ENCODE peak calls at places on chromosomes 13 and 19, in seven cellular contexts. One of them, this sample, is unnamed.

GRCh38 chr19:49801966-49802661 is 11.0 kb downstream of the FUZ start:
- DNase-seq in astrocyte of the spinal cord: peak; percentile 86
- DNase-seq in cardiac muscle cell: peak; percentile 93
- DNase-seq in epithelial cell of esophagus: peak; percentile 66
- DNase-seq in WTC11: peak; percentile 83
- DNase-seq in AG10803: peak; percentile 84
- DNase-seq in GM10248: no peak
- DNase-seq in this sample: peak; percentile 28

GRCh38 chr19:34244611-34245299 is 9.6 kb upstream of the GARRE1 start:
- DNase-seq in astrocyte of the spinal cord: no peak
- DNase-seq in cardiac muscle cell: no peak
- DNase-seq in epithelial cell of esophagus: no peak
- DNase-seq in WTC11: no peak
- DNase-seq in AG10803: peak; percentile 28
- DNase-seq in GM10248: no peak
- DNase-seq in this sample: no peak

GRCh38 chr19:36894849-36895383 is 21.2 kb downstream of the ZNF829 start:
- DNase-seq in astrocyte of the spinal cord: no peak
- DNase-seq in cardiac muscle cell: no peak
- DNase-seq in epithelial cell of esophagus: no peak
- DNase-seq in WTC11: no peak
- DNase-seq in AG10803: no peak
- DNase-seq in GM10248: no peak
- DNase-seq in this sample: no peak

GRCh38 chr19:39661565-39661964 is 5.9 kb downstream of the LGALS16 start:
- DNase-seq in astrocyte of the spinal cord: no peak
- DNase-seq in cardiac muscle cell: no peak
- DNase-seq in epithelial cell of esophagus: no peak
- DNase-seq in WTC11: no peak
- DNase-seq in AG10803: no peak
- DNase-seq in GM10248: no peak
- DNase-seq in this sample: no peak

GRCh38 chr19:31525610-31526147 is 176.4 kb upstream of the TSHZ3 start:
- DNase-seq in astrocyte of the spinal cord: no peak
- DNase-seq in cardiac muscle cell: no peak
- DNase-seq in epithelial cell of esophagus: no peak
- DNase-seq in WTC11: no peak
- DNase-seq in AG10803: no peak
- DNase-seq in GM10248: no peak
- DNase-seq in this sample: no peak

GRCh38 chr19:1295169-1296012 is 9.7 kb downstream of the EFNA2 start:
- DNase-seq in astrocyte of the spinal cord: no peak
- DNase-seq in cardiac muscle cell: peak; percentile 26
- DNase-seq in epithelial cell of esophagus: no peak
- DNase-seq in WTC11: peak; percentile 66
- DNase-seq in AG10803: no peak
- DNase-seq in GM10248: peak; percentile 69
- DNase-seq in this sample: no peak

GRCh38 chr13:86601351-86601750 is 802.1 kb upstream of the SLITRK6 start:
- DNase-seq in astrocyte of the spinal cord: peak; percentile 58
- DNase-seq in cardiac muscle cell: no peak
- DNase-seq in epithelial cell of esophagus: peak; percentile 37
- DNase-seq in WTC11: no peak
- DNase-seq in AG10803: no peak
- DNase-seq in GM10248: no peak
- DNase-seq in this sample: peak; percentile 18

GRCh38 chr13:78659450-78660110 is 625 bp upstream of the OBI1 start:
- DNase-seq in astrocyte of the spinal cord: peak; percentile 9
- DNase-seq in cardiac muscle cell: no peak
- DNase-seq in epithelial cell of esophagus: no peak
- DNase-seq in WTC11: no peak
- DNase-seq in AG10803: no peak
- DNase-seq in GM10248: no peak
- DNase-seq in this sample: no peak

GRCh38 chr19:5194641-5195040 is 146.0 kb downstream of the PTPRS start:
- DNase-seq in astrocyte of the spinal cord: no peak
- DNase-seq in cardiac muscle cell: no peak
- DNase-seq in epithelial cell of esophagus: no peak
- DNase-seq in WTC11: no peak
- DNase-seq in AG10803: no peak
- DNase-seq in GM10248: no peak
- DNase-seq in this sample: no peak

GRCh38 chr13:109203587-109203986 is 574.2 kb downstream of the MYO16 start:
- DNase-seq in astrocyte of the spinal cord: no peak
- DNase-seq in cardiac muscle cell: no peak
- DNase-seq in epithelial cell of esophagus: no peak
- DNase-seq in WTC11: no peak
- DNase-seq in AG10803: no peak
- DNase-seq in GM10248: no peak
- DNase-seq in this sample: no peak

GRCh38 chr13:74570834-74571233 is 436.6 kb upstream of the KLF12 start:
- DNase-seq in astrocyte of the spinal cord: peak; percentile 88
- DNase-seq in cardiac muscle cell: peak; percentile 40
- DNase-seq in epithelial cell of esophagus: peak; percentile 77
- DNase-seq in WTC11: no peak
- DNase-seq in AG10803: peak; percentile 58
- DNase-seq in GM10248: no peak
- DNase-seq in this sample: no peak

GRCh38 chr13:53206455-53206854 is 177.8 kb downstream of the OLFM4 start:
- DNase-seq in astrocyte of the spinal cord: no peak
- DNase-seq in cardiac muscle cell: no peak
- DNase-seq in epithelial cell of esophagus: peak; percentile 8
- DNase-seq in WTC11: no peak
- DNase-seq in AG10803: no peak
- DNase-seq in GM10248: no peak
- DNase-seq in this sample: peak; percentile 32

GRCh38 chr19:5144545-5145179 is 175.7 kb downstream of the KDM4B start:
- DNase-seq in astrocyte of the spinal cord: no peak
- DNase-seq in cardiac muscle cell: no peak
- DNase-seq in epithelial cell of esophagus: no peak
- DNase-seq in WTC11: no peak
- DNase-seq in AG10803: no peak
- DNase-seq in GM10248: no peak
- DNase-seq in this sample: no peak

GRCh38 chr19:38381138-38381537 is 6.7 kb downstream of the GGN start:
- DNase-seq in astrocyte of the spinal cord: no peak
- DNase-seq in cardiac muscle cell: no peak
- DNase-seq in epithelial cell of esophagus: no peak
- DNase-seq in WTC11: no peak
- DNase-seq in AG10803: no peak
- DNase-seq in GM10248: no peak
- DNase-seq in this sample: no peak

GRCh38 chr19:32464279-32464678 is 58.7 kb downstream of the DPY19L3 start:
- DNase-seq in astrocyte of the spinal cord: peak; percentile 23
- DNase-seq in cardiac muscle cell: peak; percentile 29
- DNase-seq in epithelial cell of esophagus: peak; percentile 24
- DNase-seq in WTC11: no peak
- DNase-seq in AG10803: peak; percentile 23
- DNase-seq in GM10248: no peak
- DNase-seq in this sample: peak; percentile 25

GRCh38 chr13:34174671-34175145 is 356.8 kb downstream of the RFC3 start:
- DNase-seq in astrocyte of the spinal cord: peak; percentile 30
- DNase-seq in cardiac muscle cell: peak; percentile 72
- DNase-seq in epithelial cell of esophagus: no peak
- DNase-seq in WTC11: no peak
- DNase-seq in AG10803: peak; percentile 91
- DNase-seq in GM10248: no peak
- DNase-seq in this sample: no peak

GRCh38 chr19:51586799-51587198 is 15.7 kb downstream of the ZNF175 start:
- DNase-seq in astrocyte of the spinal cord: no peak
- DNase-seq in cardiac muscle cell: no peak
- DNase-seq in epithelial cell of esophagus: no peak
- DNase-seq in WTC11: no peak
- DNase-seq in AG10803: no peak
- DNase-seq in GM10248: no peak
- DNase-seq in this sample: no peak

GRCh38 chr13:69970521-69970920 is 137.1 kb upstream of the ATXN8OS start:
- DNase-seq in astrocyte of the spinal cord: peak; percentile 10
- DNase-seq in cardiac muscle cell: peak; percentile 6
- DNase-seq in epithelial cell of esophagus: peak; percentile 60
- DNase-seq in WTC11: no peak
- DNase-seq in AG10803: no peak
- DNase-seq in GM10248: no peak
- DNase-seq in this sample: peak; percentile 8

GRCh38 chr13:50339291-50339690 is 324.0 kb downstream of the KCNRG start:
- DNase-seq in astrocyte of the spinal cord: no peak
- DNase-seq in cardiac muscle cell: no peak
- DNase-seq in epithelial cell of esophagus: no peak
- DNase-seq in WTC11: no peak
- DNase-seq in AG10803: no peak
- DNase-seq in GM10248: no peak
- DNase-seq in this sample: no peak

GRCh38 chr13:51832471-51833152 is 12.4 kb downstream of the TMEM272 start:
- DNase-seq in astrocyte of the spinal cord: no peak
- DNase-seq in cardiac muscle cell: peak; percentile 63
- DNase-seq in epithelial cell of esophagus: peak; percentile 41
- DNase-seq in WTC11: no peak
- DNase-seq in AG10803: peak; percentile 35
- DNase-seq in GM10248: peak; percentile 56
- DNase-seq in this sample: peak; percentile 55

GRCh38 chr13:53064721-53065120 is 36.1 kb downstream of the OLFM4 start:
- DNase-seq in astrocyte of the spinal cord: no peak
- DNase-seq in cardiac muscle cell: peak; percentile 40
- DNase-seq in epithelial cell of esophagus: no peak
- DNase-seq in WTC11: no peak
- DNase-seq in AG10803: no peak
- DNase-seq in GM10248: no peak
- DNase-seq in this sample: no peak

DNA sequence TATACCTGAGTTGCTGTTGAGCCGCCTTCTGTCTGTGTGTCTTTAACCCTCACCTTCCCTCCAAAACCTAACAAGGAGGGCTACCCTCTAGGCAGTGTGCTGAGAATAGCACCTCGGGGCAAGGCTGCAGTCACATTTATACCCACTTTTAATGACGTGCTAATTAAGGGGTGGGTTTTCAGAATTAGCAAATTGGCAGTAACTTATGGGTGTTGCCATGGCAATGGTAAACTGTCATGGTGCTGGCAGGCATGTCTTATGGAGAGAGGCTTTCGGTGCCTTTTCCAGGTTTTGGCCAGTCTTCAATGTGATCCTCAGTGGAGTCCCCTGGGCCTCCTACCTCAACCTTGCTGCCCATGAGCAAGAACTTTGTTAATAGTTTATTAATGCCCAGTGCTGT is 1.2 kb upstream of the PNMA8A start:
- DNase-seq in astrocyte of the spinal cord: no peak
- DNase-seq in cardiac muscle cell: no peak
- DNase-seq in epithelial cell of esophagus: no peak
- DNase-seq in WTC11: no peak
- DNase-seq in AG10803: no peak
- DNase-seq in GM10248: no peak
- DNase-seq in this sample: no peak
- TF ChIP-seq CTCF in astrocyte of the spinal cord: no peak
- TF ChIP-seq CTCF in cardiac muscle cell: no peak
- TF ChIP-seq CTCF in epithelial cell of esophagus: no peak
- TF ChIP-seq CTCF in WTC11: no peak
- TF ChIP-seq CTCF in AG10803: no peak
- TF ChIP-seq CTCF in GM10248: no peak
- TF ChIP-seq CTCF in this sample: no peak

GRCh38 chr19:14545716-14546082 is 16.3 kb downstream of the TECR start:
- DNase-seq in astrocyte of the spinal cord: no peak
- DNase-seq in cardiac muscle cell: no peak
- DNase-seq in epithelial cell of esophagus: no peak
- DNase-seq in WTC11: no peak
- DNase-seq in AG10803: no peak
- DNase-seq in GM10248: no peak
- DNase-seq in this sample: no peak

GRCh38 chr19:14553939-14554243 is 18.0 kb downstream of the NDUFB7 start:
- DNase-seq in astrocyte of the spinal cord: no peak
- DNase-seq in cardiac muscle cell: no peak
- DNase-seq in epithelial cell of esophagus: no peak
- DNase-seq in WTC11: no peak
- DNase-seq in AG10803: no peak
- DNase-seq in GM10248: no peak
- DNase-seq in this sample: no peak

GRCh38 chr19:14554382-14554812 is 17.5 kb downstream of the NDUFB7 start:
- DNase-seq in astrocyte of the spinal cord: no peak
- DNase-seq in cardiac muscle cell: no peak
- DNase-seq in epithelial cell of esophagus: peak; percentile 82
- DNase-seq in WTC11: no peak
- DNase-seq in AG10803: no peak
- DNase-seq in GM10248: no peak
- DNase-seq in this sample: peak; percentile 27

GRCh38 chr19:14553042-14553938 is 18.6 kb downstream of the NDUFB7 start:
- DNase-seq in astrocyte of the spinal cord: no peak
- DNase-seq in cardiac muscle cell: no peak
- DNase-seq in epithelial cell of esophagus: no peak
- DNase-seq in WTC11: no peak
- DNase-seq in AG10803: no peak
- DNase-seq in GM10248: no peak
- DNase-seq in this sample: no peak

GRCh38 chr19:14550201-14550754 is 20.9 kb downstream of the TECR start:
- DNase-seq in astrocyte of the spinal cord: no peak
- DNase-seq in cardiac muscle cell: peak; percentile 11
- DNase-seq in epithelial cell of esophagus: peak; percentile 85
- DNase-seq in WTC11: no peak
- DNase-seq in AG10803: no peak
- DNase-seq in GM10248: no peak
- DNase-seq in this sample: peak; percentile 74
- TF ChIP-seq CTCF in astrocyte of the spinal cord: no peak
- TF ChIP-seq CTCF in cardiac muscle cell: no peak
- TF ChIP-seq CTCF in epithelial cell of esophagus: no peak
- TF ChIP-seq CTCF in WTC11: no peak
- TF ChIP-seq CTCF in AG10803: no peak
- TF ChIP-seq CTCF in GM10248: no peak
- TF ChIP-seq CTCF in this sample: no peak

GRCh38 chr13:98397221-98397620 is 179.7 kb downstream of the STK24 start:
- DNase-seq in astrocyte of the spinal cord: peak; percentile 32
- DNase-seq in cardiac muscle cell: peak; percentile 35
- DNase-seq in epithelial cell of esophagus: peak; percentile 10
- DNase-seq in WTC11: no peak
- DNase-seq in AG10803: no peak
- DNase-seq in GM10248: no peak
- DNase-seq in this sample: no peak
- TF ChIP-seq CTCF in astrocyte of the spinal cord: peak; percentile 59
- TF ChIP-seq CTCF in cardiac muscle cell: peak; percentile 21
- TF ChIP-seq CTCF in epithelial cell of esophagus: peak; percentile 45
- TF ChIP-seq CTCF in WTC11: no peak
- TF ChIP-seq CTCF in AG10803: peak; percentile 54
- TF ChIP-seq CTCF in GM10248: no peak
- TF ChIP-seq CTCF in this sample: no peak

DNA sequence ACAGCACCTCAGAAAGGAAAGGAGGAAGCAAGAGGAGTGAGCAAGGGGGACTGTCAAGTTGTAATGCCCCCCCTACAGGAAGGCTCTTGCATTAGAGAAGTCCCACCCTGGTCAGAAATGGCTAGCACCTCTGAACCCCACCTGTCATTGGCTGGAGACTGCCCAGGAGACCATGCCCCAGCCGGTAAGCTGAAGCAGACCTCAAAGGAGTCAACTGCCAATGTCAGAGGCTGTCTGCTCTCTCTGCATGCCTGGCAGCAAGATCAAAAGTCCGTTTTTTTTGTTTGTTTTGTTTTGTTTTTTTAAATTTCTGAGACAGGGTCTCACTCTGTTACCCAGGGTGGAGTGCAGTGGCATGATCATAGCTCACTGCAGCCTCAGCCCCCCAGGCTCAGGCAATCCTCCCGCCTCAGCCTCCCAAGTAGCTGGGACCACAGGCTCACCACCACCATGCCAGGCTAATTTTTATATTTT is 8.1 kb upstream of the BCL3 start:
- DNase-seq in astrocyte of the spinal cord: no peak
- DNase-seq in cardiac muscle cell: no peak
- DNase-seq in epithelial cell of esophagus: no peak
- DNase-seq in WTC11: no peak
- DNase-seq in AG10803: no peak
- DNase-seq in GM10248: peak; percentile 39
- DNase-seq in this sample: no peak
- TF ChIP-seq CTCF in astrocyte of the spinal cord: peak; percentile 18
- TF ChIP-seq CTCF in cardiac muscle cell: no peak
- TF ChIP-seq CTCF in epithelial cell of esophagus: no peak
- TF ChIP-seq CTCF in WTC11: no peak
- TF ChIP-seq CTCF in AG10803: peak; percentile 12
- TF ChIP-seq CTCF in GM10248: peak; percentile 1
- TF ChIP-seq CTCF in this sample: no peak

This sample was measured in MCF 10A.